ENCODE peak calls at places on chromosomes 1 and 21, in six cellular contexts. One of them, this sample, is unnamed.

GRCh38 chr1:21926814-21927530 is 10.1 kb downstream of the HSPG2 start:
- DNase-seq in endothelial cell: no peak
- DNase-seq in naive thymus-derived CD4-positive, alpha-beta T cell: no peak
- DNase-seq in GDM1: no peak
- DNase-seq in amniotic stem cell: peak
- DNase-seq in GM12892: no peak
- DNase-seq in this sample: no peak

GRCh38 chr1:201791775-201792166 is 37.2 kb upstream of the IPO9 start:
- DNase-seq in endothelial cell: no peak
- DNase-seq in naive thymus-derived CD4-positive, alpha-beta T cell: no peak
- DNase-seq in GDM1: no peak
- DNase-seq in amniotic stem cell: no peak
- DNase-seq in GM12892: no peak
- DNase-seq in this sample: no peak

GRCh38 chr1:119554188-119554587 is 47.2 kb downstream of the HSD3B1 start:
- DNase-seq in endothelial cell: no peak
- DNase-seq in naive thymus-derived CD4-positive, alpha-beta T cell: no peak
- DNase-seq in GDM1: no peak
- DNase-seq in amniotic stem cell: no peak
- DNase-seq in GM12892: no peak
- DNase-seq in this sample: peak

GRCh38 chr21:34122047-34122446 is 48.7 kb downstream of the MRPS6 start:
- DNase-seq in endothelial cell: no peak
- DNase-seq in naive thymus-derived CD4-positive, alpha-beta T cell: no peak
- DNase-seq in GDM1: no peak
- DNase-seq in amniotic stem cell: no peak
- DNase-seq in GM12892: no peak
- DNase-seq in this sample: peak

GRCh38 chr1:172144445-172145060 is 275.9 kb upstream of the C1orf105 start:
- DNase-seq in endothelial cell: peak
- DNase-seq in naive thymus-derived CD4-positive, alpha-beta T cell: no peak
- DNase-seq in GDM1: no peak
- DNase-seq in amniotic stem cell: peak
- DNase-seq in GM12892: no peak
- DNase-seq in this sample: no peak

GRCh38 chr1:24964811-24965570 is 34.9 kb upstream of the RUNX3 start:
- DNase-seq in endothelial cell: no peak
- DNase-seq in naive thymus-derived CD4-positive, alpha-beta T cell: peak
- DNase-seq in GDM1: peak
- DNase-seq in amniotic stem cell: no peak
- DNase-seq in GM12892: peak
- DNase-seq in this sample: no peak

GRCh38 chr1:230139306-230139705 is 72.3 kb downstream of the GALNT2 start:
- DNase-seq in endothelial cell: no peak
- DNase-seq in naive thymus-derived CD4-positive, alpha-beta T cell: no peak
- DNase-seq in GDM1: no peak
- DNase-seq in amniotic stem cell: no peak
- DNase-seq in GM12892: no peak
- DNase-seq in this sample: no peak

GRCh38 chr1:2316451-2316940 is 74.9 kb downstream of the MORN1 start:
- DNase-seq in endothelial cell: no peak
- DNase-seq in naive thymus-derived CD4-positive, alpha-beta T cell: no peak
- DNase-seq in GDM1: no peak
- DNase-seq in amniotic stem cell: no peak
- DNase-seq in GM12892: no peak
- DNase-seq in this sample: no peak

GRCh38 chr1:245411245-245411644 is 256.5 kb downstream of the KIF26B start:
- DNase-seq in endothelial cell: no peak
- DNase-seq in naive thymus-derived CD4-positive, alpha-beta T cell: no peak
- DNase-seq in GDM1: no peak
- DNase-seq in amniotic stem cell: no peak
- DNase-seq in GM12892: no peak
- DNase-seq in this sample: no peak

GRCh38 chr1:24914226-24915069 is 15.6 kb downstream of the RUNX3 start:
- DNase-seq in endothelial cell: no peak
- DNase-seq in naive thymus-derived CD4-positive, alpha-beta T cell: no peak
- DNase-seq in GDM1: no peak
- DNase-seq in amniotic stem cell: no peak
- DNase-seq in GM12892: no peak
- DNase-seq in this sample: no peak

GRCh38 chr21:45234906-45235305 is 52.8 kb downstream of the POFUT2 start:
- DNase-seq in endothelial cell: no peak
- DNase-seq in naive thymus-derived CD4-positive, alpha-beta T cell: no peak
- DNase-seq in GDM1: no peak
- DNase-seq in amniotic stem cell: no peak
- DNase-seq in GM12892: no peak
- DNase-seq in this sample: no peak

GRCh38 chr1:7346070-7346596 is 425.0 kb upstream of the VAMP3 start:
- DNase-seq in endothelial cell: no peak
- DNase-seq in naive thymus-derived CD4-positive, alpha-beta T cell: no peak
- DNase-seq in GDM1: no peak
- DNase-seq in amniotic stem cell: no peak
- DNase-seq in GM12892: no peak
- DNase-seq in this sample: no peak

GRCh38 chr1:52552236-52552504 is 722 bp downstream of the TUT4 start:
- DNase-seq in endothelial cell: peak
- DNase-seq in naive thymus-derived CD4-positive, alpha-beta T cell: peak
- DNase-seq in GDM1: no peak
- DNase-seq in amniotic stem cell: peak
- DNase-seq in GM12892: peak
- DNase-seq in this sample: peak

GRCh38 chr1:225483818-225484656 is 56.2 kb upstream of the LBR start:
- DNase-seq in endothelial cell: no peak
- DNase-seq in naive thymus-derived CD4-positive, alpha-beta T cell: no peak
- DNase-seq in GDM1: no peak
- DNase-seq in amniotic stem cell: no peak
- DNase-seq in GM12892: no peak
- DNase-seq in this sample: no peak

GRCh38 chr21:44932366-44933181 is 7.3 kb upstream of the SLX9 start:
- DNase-seq in endothelial cell: peak
- DNase-seq in naive thymus-derived CD4-positive, alpha-beta T cell: peak
- DNase-seq in GDM1: peak
- DNase-seq in amniotic stem cell: no peak
- DNase-seq in GM12892: peak
- DNase-seq in this sample: no peak

GRCh38 chr1:196649990-196650389 is 1.9 kb upstream of the CFH start:
- DNase-seq in endothelial cell: no peak
- DNase-seq in naive thymus-derived CD4-positive, alpha-beta T cell: no peak
- DNase-seq in GDM1: no peak
- DNase-seq in amniotic stem cell: no peak
- DNase-seq in GM12892: no peak
- DNase-seq in this sample: no peak

GRCh38 chr1:77672374-77672773 is 10.1 kb downstream of the ZZZ3 start:
- DNase-seq in endothelial cell: no peak
- DNase-seq in naive thymus-derived CD4-positive, alpha-beta T cell: no peak
- DNase-seq in GDM1: no peak
- DNase-seq in amniotic stem cell: no peak
- DNase-seq in GM12892: no peak
- DNase-seq in this sample: no peak

GRCh38 chr1:202159534-202160371 is 649 bp downstream of the PTPN7 start:
- DNase-seq in endothelial cell: no peak
- DNase-seq in naive thymus-derived CD4-positive, alpha-beta T cell: peak
- DNase-seq in GDM1: peak
- DNase-seq in amniotic stem cell: no peak
- DNase-seq in GM12892: peak
- DNase-seq in this sample: no peak

GRCh38 chr1:76070538-76070937 is 4.0 kb upstream of the ST6GALNAC3 start:
- DNase-seq in endothelial cell: no peak
- DNase-seq in naive thymus-derived CD4-positive, alpha-beta T cell: no peak
- DNase-seq in GDM1: no peak
- DNase-seq in amniotic stem cell: peak
- DNase-seq in GM12892: no peak
- DNase-seq in this sample: no peak

GRCh38 chr1:185317886-185318310 is 855 bp upstream of the IVNS1ABP start:
- DNase-seq in endothelial cell: no peak
- DNase-seq in naive thymus-derived CD4-positive, alpha-beta T cell: no peak
- DNase-seq in GDM1: no peak
- DNase-seq in amniotic stem cell: no peak
- DNase-seq in GM12892: peak
- DNase-seq in this sample: peak

GRCh38 chr1:169348356-169349036 is 19.1 kb downstream of the NME7 start:
- DNase-seq in endothelial cell: peak
- DNase-seq in naive thymus-derived CD4-positive, alpha-beta T cell: no peak
- DNase-seq in GDM1: no peak
- DNase-seq in amniotic stem cell: peak
- DNase-seq in GM12892: no peak
- DNase-seq in this sample: peak

GRCh38 chr1:199549424-199549823 is 478.1 kb upstream of the NR5A2 start:
- DNase-seq in endothelial cell: no peak
- DNase-seq in naive thymus-derived CD4-positive, alpha-beta T cell: no peak
- DNase-seq in GDM1: no peak
- DNase-seq in amniotic stem cell: no peak
- DNase-seq in GM12892: no peak
- DNase-seq in this sample: no peak

GRCh38 chr21:37484535-37485474 is 118.2 kb downstream of the DYRK1A start:
- DNase-seq in endothelial cell: no peak
- DNase-seq in naive thymus-derived CD4-positive, alpha-beta T cell: no peak
- DNase-seq in GDM1: no peak
- DNase-seq in amniotic stem cell: no peak
- DNase-seq in GM12892: no peak
- DNase-seq in this sample: no peak